ENCODE peak calls at places on chromosomes 7 and 10, in five cellular contexts. W, Y, B, P and Q are unnamed samples.

GRCh38 chr10:96339956-96340904 is 18.6 kb downstream of the OPALIN start:
- DNase-seq in P (peak; percentile 37), B (peak; percentile 33), W (peak; percentile 69), Y (peak; percentile 0), Q (peak; percentile 44)

GRCh38 chr7:46352335-46352954 is 431.4 kb upstream of the IGFBP3 start:
- DNase-seq in B (peak; percentile 50), P (no peak), Y (no peak), W (peak; percentile 34), Q (no peak)

GRCh38 chr7:94088560-94088959 is 84.4 kb upstream of the BET1 start:
- DNase-seq in W (no peak), Y (no peak), B (no peak), P (no peak), Q (no peak)

GRCh38 chr7:7100432-7100849 is 81.9 kb upstream of the C1GALT1 start:
- DNase-seq in Y (no peak), B (no peak), P (no peak), W (no peak), Q (no peak)

GRCh38 chr10:58322072-58322834 is 12.6 kb upstream of the UBE2D1 start:
- DNase-seq in B (no peak), W (no peak), P (no peak), Y (no peak), Q (peak; percentile 37)

GRCh38 chr10:14782691-14783363 is 8.1 kb upstream of the FAM107B start:
- DNase-seq in Y (no peak), B (peak; percentile 98), W (no peak), P (no peak), Q (no peak)

GRCh38 chr10:80855348-80855971 is 317.8 kb downstream of the SH2D4B start:
- DNase-seq in B (no peak), W (peak; percentile 61), P (no peak), Y (no peak), Q (no peak)

GRCh38 chr7:159061674-159062212 is 82.9 kb downstream of the VIPR2 start:
- DNase-seq in Y (no peak), P (no peak), B (no peak), W (no peak), Q (no peak)

GRCh38 chr7:108525327-108525984 is 479 bp downstream of the PNPLA8 start:
- DNase-seq in Y (peak; percentile 60), W (peak; percentile 64), B (peak; percentile 83), P (no peak), Q (peak; percentile 84)

GRCh38 chr10:49318028-49318427 is 19.1 kb downstream of the C10orf71 start:
- DNase-seq in B (no peak), W (no peak), P (no peak), Y (no peak), Q (no peak)

GRCh38 chr10:132141076-132141475 is 45.7 kb upstream of the DPYSL4 start:
- DNase-seq in P (no peak), B (no peak), Y (no peak), W (no peak), Q (no peak)

GRCh38 chr7:25482631-25483030 is 254.3 kb upstream of the NPVF start:
- DNase-seq in P (no peak), B (no peak), Y (no peak), W (no peak), Q (no peak)

GRCh38 chr7:48301201-48301600 is 129.9 kb downstream of the ABCA13 start:
- DNase-seq in P (no peak), B (no peak), W (no peak), Y (no peak), Q (no peak)

GRCh38 chr7:2637505-2638223 is 5.9 kb downstream of the TTYH3 start:
- DNase-seq in Y (no peak), B (no peak), P (no peak), W (peak; percentile 69), Q (peak; percentile 50)

GRCh38 chr7:54260868-54261475 is 281.2 kb upstream of the VSTM2A start:
- DNase-seq in W (no peak), B (no peak), Y (no peak), P (no peak), Q (no peak)

GRCh38 chr7:39144420-39144819 is 166.7 kb downstream of the POU6F2 start:
- DNase-seq in Y (no peak), W (no peak), B (no peak), P (no peak), Q (no peak)

GRCh38 chr7:43384585-43385308 is 198.2 kb upstream of the STK17A start:
- DNase-seq in P (no peak), Y (no peak), B (no peak), W (no peak), Q (no peak)

GRCh38 chr7:94276797-94277196 is 117.9 kb upstream of the COL1A2 start:
- DNase-seq in W (peak; percentile 7), P (no peak), Y (no peak), B (peak; percentile 32), Q (no peak)

GRCh38 chr10:91614254-91614624 is 18.6 kb downstream of the PPP1R3C start:
- DNase-seq in P (no peak), Y (no peak), B (no peak), W (no peak), Q (no peak)

GRCh38 chr10:119417852-119418251 is 124.7 kb downstream of the RGS10 start:
- DNase-seq in P (no peak), B (no peak), Y (no peak), W (no peak), Q (no peak)

GRCh38 chr10:3248526-3249255 is 76.1 kb upstream of the PITRM1 start:
- DNase-seq in W (no peak), P (no peak), Y (no peak), B (peak; percentile 55), Q (no peak)

GRCh38 chr7:118311121-118311803 is 86.8 kb downstream of the ANKRD7 start:
- DNase-seq in P (no peak), W (no peak), Y (no peak), B (no peak), Q (no peak)

GRCh38 chr7:17983238-17984088 is 43.2 kb upstream of the SNX13 start:
- DNase-seq in P (no peak), W (no peak), B (no peak), Y (no peak), Q (no peak)

GRCh38 chr7:1669486-1669951 is 558 bp upstream of the ELFN1 start:
- DNase-seq in B (no peak), W (no peak), P (no peak), Y (no peak), Q (no peak)

GRCh38 chr7:139871276-139871675 is 42.2 kb downstream of the TBXAS1 start:
- DNase-seq in B (no peak), Y (peak; percentile 31), W (no peak), P (no peak), Q (no peak)

GRCh38 chr7:79176859-79177477 is 276.5 kb downstream of the MAGI2 start:
- DNase-seq in Y (peak; percentile 29), P (no peak), B (peak; percentile 3), W (no peak), Q (no peak)